ENCODE peak calls at places on chromosomes 7 and 10, in six cellular contexts. G is AG09319; D is left cardiac atrium; J is fibroblast of gingiva; S is activated T-cell treated with anti-CD3 and anti-CD28 coated beads, Interleukin-2, amount 50 U/mL, for 24 hours; Y is activated T-helper 1 cell treated with anti-CD3 and anti-CD28 coated beads, Interleukin-2, amount 50 U/mL, for 16 hours. T is an unnamed sample.

GRCh38 chr10:126080303-126080825 is 184.0 kb downstream of the FANK1 start:
- DNase-seq in G (no peak), D (no peak), J (no peak), S (no peak), Y (no peak), T (no peak)

GRCh38 chr7:143408686-143409551 is at the start of gene EPHA1:
- DNase-seq in G (no peak), D (peak; percentile 34), J (no peak), S (peak; percentile 64), Y (no peak), T (no peak)

GRCh38 chr7:3218561-3219225 is 82.4 kb upstream of the SDK1 start:
- DNase-seq in G (no peak), D (no peak), J (no peak), S (no peak), Y (no peak), T (no peak)

GRCh38 chr7:22853138-22853537 is 30.5 kb upstream of the TOMM7 start:
- DNase-seq in G (no peak), D (no peak), J (no peak), S (no peak), Y (no peak), T (no peak)

GRCh38 chr7:112143567-112143966 is 62.6 kb downstream of the DOCK4 start:
- DNase-seq in G (peak; percentile 72), D (peak; percentile 47), J (peak; percentile 94), S (no peak), Y (no peak), T (peak; percentile 48)

GRCh38 chr10:101237080-101237817 is 8.0 kb upstream of the LBX1 start:
- DNase-seq in G (no peak), D (no peak), J (no peak), S (peak; percentile 48), Y (no peak), T (no peak)

GRCh38 chr10:75924309-75924920 is 493.0 kb downstream of the LRMDA start:
- DNase-seq in G (no peak), D (no peak), J (no peak), S (no peak), Y (no peak), T (no peak)

GRCh38 chr7:46999866-47000265 is 582.0 kb downstream of the TNS3 start:
- DNase-seq in G (no peak), D (no peak), J (peak; percentile 14), S (no peak), Y (no peak), T (no peak)

GRCh38 chr10:91672021-91672608 is 39.2 kb upstream of the PPP1R3C start:
- DNase-seq in G (no peak), D (no peak), J (peak; percentile 31), S (no peak), Y (no peak), T (peak; percentile 65)

GRCh38 chr10:77673086-77673485 is 35.5 kb upstream of the KCNMA1 start:
- DNase-seq in G (no peak), D (no peak), J (no peak), S (no peak), Y (no peak), T (no peak)

GRCh38 chr10:7409732-7410168 is 1.1 kb downstream of the SFMBT2 start:
- DNase-seq in G (no peak), D (no peak), J (no peak), S (peak; percentile 61), Y (no peak), T (no peak)

GRCh38 chr7:68697821-68698280 is 900.4 kb upstream of the AUTS2 start:
- DNase-seq in G (no peak), D (no peak), J (no peak), S (no peak), Y (no peak), T (no peak)

GRCh38 chr7:50068850-50069551 is 24.0 kb downstream of the ZPBP start:
- DNase-seq in G (no peak), D (no peak), J (no peak), S (no peak), Y (no peak), T (no peak)

GRCh38 chr7:130151591-130152269 is 53.5 kb downstream of the TMEM209 start:
- DNase-seq in G (no peak), D (no peak), J (peak; percentile 62), S (peak; percentile 59), Y (no peak), T (no peak)

GRCh38 chr7:107150375-107151073 is 18.3 kb upstream of the HBP1 start:
- DNase-seq in G (peak; percentile 44), D (peak; percentile 79), J (peak; percentile 64), S (peak; percentile 75), Y (peak; percentile 60), T (peak; percentile 67)

GRCh38 chr10:34889004-34889869 is 74.1 kb upstream of the PARD3 start:
- DNase-seq in G (peak; percentile 2), D (no peak), J (peak; percentile 33), S (no peak), Y (no peak), T (peak; percentile 27)

GRCh38 chr10:115982526-115982925 is 290.5 kb downstream of the GFRA1 start:
- DNase-seq in G (no peak), D (no peak), J (no peak), S (no peak), Y (no peak), T (no peak)

GRCh38 chr10:110006358-110007170 is 1.2 kb upstream of the ADD3 start:
- DNase-seq in G (no peak), D (peak; percentile 79), J (peak; percentile 74), S (no peak), Y (no peak), T (no peak)

GRCh38 chr10:103231047-103231551 is 14.6 kb upstream of the RPEL1 start:
- DNase-seq in G (peak; percentile 84), D (peak; percentile 29), J (peak; percentile 96), S (no peak), Y (no peak), T (peak; percentile 73)

T was measured in HFF-Myc.